ENCODE peak calls at places on chromosomes 12 and 14, in eight cellular contexts. P is cardiac fibroblast; L is NCI-H510A; W is activated CD4-positive, alpha-beta T cell treated with anti-CD3 and anti-CD28 coated beads, Interleukin-2, amount 50 U/mL, for 1 hour; T is choroid plexus epithelial cell; R is NCI-H345; S is heart right ventricle; H is GM04504. Y is an unnamed sample.

GRCh38 chr12:12267801-12268200 is 957 bp upstream of the LRP6 start:
- DNase-seq in H (no peak), L (peak; percentile 38), P (no peak), T (no peak), S (no peak), W (no peak), R (peak; percentile 30), Y (no peak)

GRCh38 chr12:6614513-6615177 is 7.5 kb upstream of the CHD4 start:
- DNase-seq in H (no peak), P (peak; percentile 20), S (no peak), T (no peak), L (no peak), R (no peak), W (no peak), Y (no peak)

GRCh38 chr14:57317248-57317833 is 48.6 kb downstream of the AP5M1 start:
- DNase-seq in P (peak; percentile 90), S (peak; percentile 72), R (peak; percentile 81), H (peak; percentile 50), W (peak; percentile 67), L (peak; percentile 53), T (peak; percentile 90), Y (peak; percentile 90)

GRCh38 chr12:96846313-96846712 is 60.7 kb upstream of the NEDD1 start:
- DNase-seq in H (no peak), L (no peak), T (peak; percentile 3), R (no peak), P (no peak), W (no peak), S (no peak), Y (no peak)

GRCh38 chr12:51392556-51393237 is 1.5 kb upstream of the GALNT6 start:
- DNase-seq in W (no peak), S (no peak), T (peak; percentile 46), P (peak; percentile 24), H (no peak), L (no peak), R (no peak), Y (no peak)

GRCh38 chr12:129190827-129191226 is 337.5 kb downstream of the GLT1D1 start:
- DNase-seq in S (no peak), P (no peak), H (no peak), W (no peak), R (peak; percentile 41), T (no peak), L (no peak), Y (no peak)

GRCh38 chr12:20883288-20883687 is 72.8 kb downstream of the SLCO1B3 start:
- DNase-seq in T (peak; percentile 69), R (no peak), H (no peak), L (no peak), S (peak; percentile 12), P (peak; percentile 90), W (no peak), Y (peak; percentile 38)

GRCh38 chr12:14768823-14769405 is 34.4 kb downstream of the WBP11 start:
- DNase-seq in W (peak; percentile 11), T (peak; percentile 37), P (peak; percentile 54), R (no peak), S (no peak), L (no peak), H (no peak), Y (peak; percentile 45)

GRCh38 chr14:96938946-96939345 is 141.8 kb downstream of the VRK1 start:
- DNase-seq in W (no peak), P (no peak), S (no peak), H (no peak), L (no peak), R (no peak), T (no peak), Y (no peak)

GRCh38 chr12:116818341-116818856 is 62.8 kb downstream of the HRK start:
- DNase-seq in P (peak; percentile 37), W (peak; percentile 5), L (no peak), S (peak; percentile 54), T (peak; percentile 12), H (no peak), R (no peak), Y (no peak)

GRCh38 chr12:71662861-71663560 is 637 bp downstream of the ZFC3H1 start:
- DNase-seq in T (peak; percentile 60), W (peak; percentile 75), P (peak; percentile 82), H (no peak), L (peak; percentile 21), R (peak; percentile 55), S (peak; percentile 60), Y (peak; percentile 73)

GRCh38 chr14:59829941-59830734 is 40.4 kb downstream of the RTN1 start:
- DNase-seq in P (peak; percentile 39), H (no peak), S (no peak), R (no peak), W (no peak), T (peak; percentile 44), L (no peak), Y (peak; percentile 61)

GRCh38 chr12:72057330-72057911 is 118.8 kb downstream of the TPH2 start:
- DNase-seq in R (peak; percentile 76), T (no peak), L (peak; percentile 3), W (no peak), H (no peak), P (no peak), S (no peak), Y (peak; percentile 36)

GRCh38 chr12:121156365-121156764 is 23.7 kb downstream of the P2RX7 start:
- DNase-seq in P (no peak), R (no peak), T (no peak), W (no peak), S (no peak), L (no peak), H (no peak), Y (no peak)

GRCh38 chr12:77122236-77122635 is 56.9 kb upstream of the E2F7 start:
- DNase-seq in T (peak; percentile 96), R (no peak), L (no peak), W (no peak), H (peak; percentile 85), S (no peak), P (peak; percentile 98), Y (peak; percentile 86)

GRCh38 chr12:94898388-94898787 is 105.1 kb downstream of the NDUFA12 start:
- DNase-seq in T (peak; percentile 64), W (no peak), L (no peak), S (no peak), H (no peak), R (no peak), P (peak; percentile 25), Y (peak; percentile 11)

GRCh38 chr12:58509116-58509885 is 411.0 kb downstream of the LRIG3 start:
- DNase-seq in H (no peak), S (no peak), L (no peak), P (peak; percentile 95), W (no peak), R (no peak), T (peak; percentile 64), Y (peak; percentile 30)

GRCh38 chr14:93520053-93520607 is 89.4 kb downstream of the UNC79 start:
- DNase-seq in R (no peak), L (no peak), H (no peak), P (no peak), W (no peak), S (no peak), T (peak; percentile 2), Y (no peak)

GRCh38 chr12:112524676-112525425 is 106.1 kb downstream of the PTPN11 start:
- DNase-seq in S (no peak), L (no peak), R (no peak), T (peak; percentile 74), H (no peak), W (no peak), P (peak; percentile 50), Y (peak; percentile 55)

GRCh38 chr12:29743801-29744200 is 39.9 kb downstream of the TMTC1 start:
- DNase-seq in R (no peak), H (peak; percentile 12), P (peak; percentile 97), W (no peak), L (no peak), T (peak; percentile 98), S (no peak), Y (peak; percentile 95)

GRCh38 chr14:22336031-22336430 is 253.0 kb downstream of the DAD1 start:
- DNase-seq in L (no peak), S (no peak), T (peak; percentile 71), W (no peak), R (no peak), P (no peak), H (no peak), Y (no peak)

GRCh38 chr14:41549821-41550597 is 56.7 kb upstream of the LRFN5 start:
- DNase-seq in P (peak; percentile 40), R (no peak), W (no peak), T (peak; percentile 48), S (no peak), H (no peak), L (no peak), Y (peak; percentile 35)

GRCh38 chr14:95601650-95602049 is 66.8 kb downstream of the GLRX5 start:
- DNase-seq in S (no peak), R (no peak), H (no peak), T (no peak), W (no peak), P (no peak), L (no peak), Y (no peak)

GRCh38 chr12:15899282-15899870 is 11.8 kb upstream of the DERA start:
- DNase-seq in T (peak; percentile 49), P (peak; percentile 43), R (peak; percentile 33), H (no peak), S (no peak), L (no peak), W (no peak), Y (peak; percentile 59)

GRCh38 chr14:64685364-64686130 is 18.7 kb upstream of the PLEKHG3 start:
- DNase-seq in R (no peak), P (no peak), L (no peak), S (no peak), W (no peak), H (no peak), T (no peak), Y (no peak)

GRCh38 chr14:90781344-90781761 is 34.9 kb downstream of the TTC7B start:
- DNase-seq in W (no peak), S (no peak), L (no peak), R (no peak), H (peak; percentile 37), T (peak; percentile 78), P (peak; percentile 84), Y (peak; percentile 79)

GRCh38 chr14:103071544-103072251 is 12.3 kb upstream of the LBHD2 start:
- DNase-seq in H (no peak), P (peak; percentile 26), W (no peak), S (no peak), T (no peak), L (no peak), R (no peak), Y (peak; percentile 73)

GRCh38 chr12:48997719-48998496 is 1.3 kb downstream of the DDN start:
- DNase-seq in W (no peak), H (no peak), R (peak; percentile 11), P (no peak), T (no peak), S (no peak), L (no peak), Y (no peak)